ENCODE peak calls at places on chromosome 5, in four cellular contexts. E is HepG2, U is K562, J is H1. L is an unnamed sample.

GRCh38 chr5:142769251-142769792 is 855 bp upstream of the ARHGAP26 start:
- DNase-seq in E (no peak), U (no peak), J (no peak), L (peak; percentile 3)

GRCh38 chr5:10789021-10789420 is 28.0 kb upstream of the DAP start:
- DNase-seq in E (no peak), U (no peak), J (no peak), L (peak; percentile 68)

GRCh38 chr5:53045263-53045662 is 56.1 kb downstream of the ITGA2 start:
- DNase-seq in E (no peak), U (no peak), J (no peak), L (peak; percentile 41)

GRCh38 chr5:39794511-39794910 is 369.7 kb upstream of the DAB2 start:
- DNase-seq in E (no peak), U (no peak), J (no peak), L (peak; percentile 20)

GRCh38 chr5:14147210-14147609 is 4.1 kb downstream of the TRIO start:
- DNase-seq in E (no peak), U (no peak), J (peak; percentile 19), L (no peak)

GRCh38 chr5:135075621-135076585 is 41.9 kb upstream of the PITX1 start:
- DNase-seq in E (no peak), U (no peak), J (no peak), L (no peak)

GRCh38 chr5:1949253-1949652 is 66.5 kb upstream of the IRX4 start:
- DNase-seq in E (no peak), U (no peak), J (no peak), L (no peak)

GRCh38 chr5:169767938-169768337 is 130.9 kb downstream of the DOCK2 start:
- DNase-seq in E (no peak), U (peak; percentile 39), J (no peak), L (no peak)

GRCh38 chr5:96172436-96172835 is 210.8 kb upstream of the ELL2 start:
- DNase-seq in E (no peak), U (no peak), J (no peak), L (no peak)

GRCh38 chr5:62284946-62285891 is 20.8 kb upstream of the KIF2A start:
- DNase-seq in E (no peak), U (peak; percentile 59), J (no peak), L (no peak)

GRCh38 chr5:37111426-37112382 is 137.5 kb downstream of the CPLANE1 start:
- DNase-seq in E (no peak), U (no peak), J (no peak), L (no peak)

GRCh38 chr5:178155065-178155464 is 1.4 kb upstream of the NHP2 start:
- DNase-seq in E (no peak), U (no peak), J (no peak), L (no peak)

GRCh38 chr5:83636141-83636540 is 84.5 kb downstream of the HAPLN1 start:
- DNase-seq in E (no peak), U (no peak), J (no peak), L (no peak)

GRCh38 chr5:57940236-57940635 is 457.6 kb upstream of the ACTBL2 start:
- DNase-seq in E (no peak), U (no peak), J (no peak), L (no peak)

GRCh38 chr5:62576570-62577172 is 1.9 kb upstream of the LRRC70 start:
- DNase-seq in E (no peak), U (no peak), J (no peak), L (peak; percentile 90)

GRCh38 chr5:131945551-131945882 is at the start of gene MEIKIN:
- DNase-seq in E (no peak), U (no peak), J (no peak), L (no peak)

GRCh38 chr5:158139161-158139560 is 280.2 kb upstream of the CLINT1 start:
- DNase-seq in E (no peak), U (no peak), J (no peak), L (no peak)

GRCh38 chr5:33441241-33441844 is 578 bp downstream of the TARS1 start:
- DNase-seq in E (peak; percentile 70), U (peak; percentile 76), J (no peak), L (no peak)

GRCh38 chr5:109688647-109688998 is 1.1 kb upstream of the MAN2A1 start:
- DNase-seq in E (peak; percentile 74), U (peak; percentile 25), J (peak; percentile 55), L (no peak)

GRCh38 chr5:65984098-65984885 is 57.9 kb downstream of the ERBIN start:
- DNase-seq in E (no peak), U (no peak), J (no peak), L (no peak)

GRCh38 chr5:11962122-11962521 is 57.9 kb upstream of the CTNND2 start:
- DNase-seq in E (peak; percentile 1), U (no peak), J (no peak), L (no peak)

GRCh38 chr5:145162641-145163040 is 672.5 kb downstream of the PRELID2 start:
- DNase-seq in E (peak; percentile 2), U (no peak), J (no peak), L (no peak)

GRCh38 chr5:155282503-155283107 is 269.1 kb downstream of the KIF4B start:
- DNase-seq in E (no peak), U (no peak), J (no peak), L (no peak)

GRCh38 chr5:56159521-56159947 is 73.6 kb downstream of the ANKRD55 start:
- DNase-seq in E (no peak), U (no peak), J (no peak), L (no peak)

GRCh38 chr5:14165375-14166091 is 22.4 kb downstream of the TRIO start:
- DNase-seq in E (peak; percentile 52), U (no peak), J (no peak), L (peak; percentile 98)

GRCh38 chr5:91179018-91179417 is 204.1 kb downstream of the ARRDC3 start:
- DNase-seq in E (no peak), U (no peak), J (no peak), L (peak; percentile 27)
- TF ChIP-seq JUN in E (no peak), U (no peak), J (no peak), L (no peak)

GRCh38 chr5:138649316-138649720 is 74.1 kb upstream of the HSPA9 start:
- DNase-seq in E (no peak), U (no peak), J (no peak), L (no peak)
- H3K9ac ChIP-seq in E (no peak overlapping the region), U (no peak overlapping the region), J (no peak overlapping the region), L (no peak overlapping the region)

GRCh38 chr5:139138790-139139189 is 59.4 kb downstream of the SIL1 start:
- DNase-seq in E (peak; percentile 44), U (no peak), J (no peak), L (peak; percentile 32)
- TF ChIP-seq JUN in E (no peak), U (no peak), J (no peak), L (peak; percentile 9)

GRCh38 chr5:76547891-76548524 is 75.2 kb downstream of the F2RL2 start:
- DNase-seq in E (no peak), U (no peak), J (no peak), L (no peak)
- H3K9ac ChIP-seq in E (no peak overlapping the region), U (no peak overlapping the region), J (no peak overlapping the region), L (no peak overlapping the region)

GRCh38 chr5:78472469-78473106 is 112.2 kb downstream of the SCAMP1 start:
- DNase-seq in E (peak; percentile 25), U (no peak), J (no peak), L (peak; percentile 58)

GRCh38 chr5:78467140-78467539 is 106.7 kb downstream of the SCAMP1 start:
- DNase-seq in E (no peak), U (no peak), J (no peak), L (no peak)

GRCh38 chr5:78473747-78474146 is 113.3 kb downstream of the SCAMP1 start:
- DNase-seq in E (no peak), U (no peak), J (no peak), L (no peak)

DNA sequence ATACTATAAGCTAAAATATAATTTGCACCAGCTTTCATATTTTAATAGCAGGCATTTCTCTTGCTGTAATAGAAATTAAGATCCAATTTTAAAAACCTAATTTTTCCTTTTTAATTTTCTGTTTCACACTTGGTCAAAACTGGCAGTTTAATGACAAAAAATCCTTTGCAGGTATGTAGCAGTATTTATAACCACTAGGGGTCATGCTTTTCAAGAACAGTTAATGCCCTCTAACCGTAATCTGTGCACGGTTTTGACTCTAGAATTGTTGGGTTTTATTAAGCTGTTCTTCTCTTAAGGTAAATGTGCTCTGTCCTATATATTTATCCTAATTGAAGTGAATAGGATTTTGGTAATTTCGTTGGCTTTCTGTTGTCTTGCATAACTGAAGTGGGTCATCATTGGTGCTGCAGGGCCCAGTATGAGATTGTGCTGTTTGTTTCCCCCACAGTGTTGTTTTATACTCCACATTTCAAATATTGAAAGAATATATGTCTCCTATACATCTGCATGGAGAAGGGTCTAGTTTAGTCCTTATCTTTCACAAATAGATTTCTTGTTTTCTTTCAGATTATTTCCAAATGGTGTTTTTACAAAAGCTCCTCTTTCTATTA is 107.4 kb downstream of the SCAMP1 start:
- DNase-seq in E (peak; percentile 31), U (peak; percentile 34), J (no peak), L (peak; percentile 67)
- TF ChIP-seq JUN in E (no peak), U (no peak), J (no peak), L (no peak)

GRCh38 chr5:119452373-119453044 is at the start of gene HSD17B4:
- DNase-seq in E (peak; percentile 90), U (peak; percentile 77), J (peak; percentile 90), L (peak; percentile 88)

GRCh38 chr5:119451561-119451960 is 736 bp upstream of the HSD17B4 start:
- DNase-seq in E (no peak), U (peak; percentile 18), J (peak; percentile 52), L (no peak)

GRCh38 chr5:119452060-119452372 is 281 bp upstream of the HSD17B4 start:
- DNase-seq in E (no peak), U (no peak), J (no peak), L (no peak)

GRCh38 chr5:119454171-119454570 is 1.9 kb downstream of the HSD17B4 start:
- DNase-seq in E (peak; percentile 34), U (no peak), J (no peak), L (no peak)

GRCh38 chr5:119453045-119453383 is 717 bp downstream of the HSD17B4 start:
- DNase-seq in E (no peak), U (peak; percentile 12), J (no peak), L (no peak)
- H3K9ac ChIP-seq in E (peak overlapping the region; percentile 99), U (peak overlapping the region; percentile 69), J (peak overlapping the region; percentile 77), L (peak overlapping the region; percentile 74)

DNA sequence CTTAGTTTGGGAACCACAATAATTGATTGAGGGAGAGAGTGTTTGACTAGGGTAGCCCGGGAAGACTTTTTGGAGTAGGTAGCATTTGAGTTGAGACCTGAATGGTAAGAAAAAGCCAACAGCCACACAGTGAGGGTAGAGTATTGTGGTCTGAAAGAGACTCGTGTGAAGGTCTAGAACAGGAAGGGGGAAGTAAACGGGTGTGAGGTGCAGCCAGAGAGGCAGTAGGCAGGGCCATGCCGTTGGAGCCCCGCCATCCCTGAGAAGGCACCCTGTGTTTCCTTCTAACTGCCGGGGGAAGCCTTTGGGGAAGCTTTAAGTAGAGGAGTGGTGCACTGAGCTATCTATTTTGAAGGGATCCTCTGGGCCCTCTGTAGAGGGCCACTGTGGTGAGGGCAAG is 3.5 kb upstream of the F2RL2 start:
- DNase-seq in E (no peak), U (no peak), J (no peak), L (no peak)
- TF ChIP-seq JUN in E (no peak), U (no peak), J (no peak), L (no peak)

GRCh38 chr5:176806137-176806536 is 4.2 kb upstream of the UNC5A start:
- DNase-seq in E (no peak), U (no peak), J (no peak), L (peak; percentile 16)
- H3K9ac ChIP-seq in E (no peak overlapping the region), U (no peak overlapping the region), J (no peak overlapping the region), L (no peak overlapping the region)

L was measured in endothelial cell of umbilical vein.